ENCODE peak calls at places on chromosomes 2 and 18, in eight cellular contexts. V, T, U, C, G, Z, L and M are unnamed samples.

GRCh38 chr2:10030311-10030736 is 13.0 kb upstream of the KLF11 start:
- ATAC-seq in C (no peak), Z (peak; percentile 43), U (no peak), T (no peak), L (peak; percentile 14), V (no peak), G (no peak), M (no peak)

GRCh38 chr2:99900589-99900988 is 241.8 kb downstream of the AFF3 start:
- ATAC-seq in C (peak; percentile 91), T (no peak), L (no peak), G (no peak), U (no peak), Z (peak; percentile 79), V (no peak), M (no peak)

GRCh38 chr2:197875736-197876135 is 71.3 kb downstream of the PLCL1 start:
- ATAC-seq in T (no peak), C (no peak), L (no peak), V (no peak), U (no peak), Z (peak; percentile 40), G (no peak), M (no peak)

GRCh38 chr2:113872201-113872600 is 17.7 kb upstream of the ACTR3 start:
- ATAC-seq in G (no peak), Z (no peak), T (no peak), V (no peak), L (no peak), U (no peak), C (no peak), M (no peak)

GRCh38 chr18:37537868-37538525 is 27.6 kb downstream of the CELF4 start:
- ATAC-seq in T (no peak), V (peak; percentile 60), U (peak; percentile 90), G (no peak), Z (peak; percentile 97), L (peak; percentile 96), C (peak; percentile 89), M (peak; percentile 48)

GRCh38 chr2:98463988-98464771 is 19.5 kb downstream of the INPP4A start:
- ATAC-seq in C (no peak), V (peak; percentile 31), L (no peak), T (peak; percentile 13), Z (peak; percentile 21), G (peak; percentile 28), U (no peak), M (no peak)

GRCh38 chr18:59983506-59983905 is 83.7 kb downstream of the PMAIP1 start:
- ATAC-seq in T (no peak), C (no peak), L (no peak), U (no peak), Z (no peak), G (no peak), V (no peak), M (no peak)

GRCh38 chr2:25373269-25373981 is 31.7 kb upstream of the DNMT3A start:
- ATAC-seq in U (no peak), L (peak; percentile 19), V (no peak), T (no peak), Z (peak; percentile 80), C (no peak), G (no peak), M (no peak)